ENCODE peak calls at places on chromosomes 11 and 22, in eight cellular contexts. N is tibial nerve, D is right atrium auricular region, M is heart left ventricle, H is IMR-90, Y is small intestine, B is neuronal stem cell, O is fibroblast of lung. Q is an unnamed sample.

GRCh38 chr11:106770489-106771100 is 247.7 kb downstream of the GUCY1A2 start:
- DNase-seq in M (no peak), H (no peak), D (no peak), N (no peak), Y (no peak), O (no peak), B (no peak), Q (no peak)

GRCh38 chr11:117189191-117189940 is 9.8 kb upstream of the TAGLN start:
- DNase-seq in Y (no peak), O (no peak), N (no peak), M (no peak), D (no peak), B (no peak), H (no peak), Q (no peak)

GRCh38 chr11:111347723-111348115 is 31.4 kb downstream of the POU2AF1 start:
- DNase-seq in Y (no peak), H (peak; percentile 28), D (peak; percentile 50), O (peak; percentile 46), B (no peak), M (no peak), N (no peak), Q (no peak)

GRCh38 chr11:11247576-11247975 is 105.5 kb downstream of the CSNK2A3 start:
- DNase-seq in Y (peak; percentile 70), H (no peak), M (no peak), N (no peak), D (no peak), B (no peak), O (no peak), Q (no peak)

GRCh38 chr11:112364962-112365481 is 104.4 kb upstream of the PLET1 start:
- DNase-seq in D (no peak), B (no peak), Y (no peak), N (no peak), O (peak; percentile 87), M (no peak), H (peak; percentile 99), Q (no peak)

GRCh38 chr22:33272866-33273265 is 214.7 kb upstream of the SYN3 start:
- DNase-seq in M (no peak), D (no peak), B (no peak), Y (no peak), N (no peak), O (no peak), H (no peak), Q (no peak)

GRCh38 chr22:50190182-50190951 is 4.7 kb downstream of the TRABD start:
- DNase-seq in Y (peak; percentile 89), H (no peak), O (peak; percentile 55), D (peak; percentile 79), N (no peak), B (no peak), M (peak; percentile 89), Q (peak; percentile 75)

GRCh38 chr11:118908931-118909618 is 16.7 kb downstream of the BCL9L start:
- DNase-seq in B (no peak), O (peak; percentile 93), M (peak; percentile 86), H (peak; percentile 92), N (peak; percentile 83), D (no peak), Y (no peak), Q (no peak)

GRCh38 chr11:68881320-68881719 is 22.3 kb downstream of the MRPL21 start:
- DNase-seq in B (no peak), N (no peak), D (no peak), O (no peak), Y (no peak), M (no peak), H (no peak), Q (no peak)

GRCh38 chr22:48690583-48691317 is 1136.9 kb downstream of the BRD1 start:
- DNase-seq in N (no peak), D (no peak), M (peak; percentile 56), Y (no peak), H (no peak), B (no peak), O (no peak), Q (no peak)
- H3K4me1 ChIP-seq in N (peaks cover 15% of the 10 kb centered on the region), D (no peaks in the 10 kb centered on the region), M (no peaks in the 10 kb centered on the region), Y (no peaks in the 10 kb centered on the region), H (no peaks in the 10 kb centered on the region), B (no peaks in the 10 kb centered on the region), O (no peaks in the 10 kb centered on the region), Q (no peaks in the 10 kb centered on the region)

GRCh38 chr11:101582242-101583052 is 1.4 kb downstream of the TRPC6 start:
- DNase-seq in B (no peak), D (no peak), O (no peak), Y (no peak), H (peak; percentile 31), M (peak; percentile 42), N (no peak), Q (no peak)

DNA sequence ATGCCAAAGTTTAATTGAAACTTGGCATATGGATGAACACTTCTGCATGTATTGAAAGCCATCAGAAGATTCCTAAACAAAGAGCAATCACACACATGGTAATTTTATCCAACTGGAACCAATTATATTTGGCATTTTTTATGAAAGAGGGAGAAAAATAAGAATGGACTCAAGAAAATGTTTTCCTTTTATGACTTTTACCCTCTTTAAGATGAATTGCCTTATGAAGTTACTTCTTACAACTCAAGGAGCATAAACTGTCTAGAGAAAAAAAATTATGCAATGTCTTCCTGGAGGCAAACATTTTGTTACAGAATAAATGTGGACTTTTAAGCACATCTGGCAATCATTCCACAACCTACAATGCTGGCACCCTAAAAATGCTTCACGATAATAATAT is 7.3 kb downstream of the TRPC6 start:
- DNase-seq in O (no peak), Y (no peak), H (no peak), M (no peak), N (no peak), D (no peak), B (no peak), Q (no peak)
- H3K4me1 ChIP-seq in O (peaks cover 6% of the 10 kb centered on the region), Y (no peaks in the 10 kb centered on the region), H (peaks cover 5% of the 10 kb centered on the region), M (no peaks in the 10 kb centered on the region), N (no peaks in the 10 kb centered on the region), D (no peaks in the 10 kb centered on the region), B (no peaks in the 10 kb centered on the region), Q (no peaks in the 10 kb centered on the region)

GRCh38 chr22:17968126-17968525 is 56.2 kb downstream of the MICAL3 start:
- DNase-seq in O (no peak), B (no peak), D (no peak), H (no peak), M (no peak), N (no peak), Y (no peak), Q (no peak)
- H3K4me1 ChIP-seq in O (peaks cover 26% of the 10 kb centered on the region), B (peaks cover 12% of the 10 kb centered on the region), D (no peaks in the 10 kb centered on the region), H (peaks cover 44% of the 10 kb centered on the region), M (peaks cover 71% of the 10 kb centered on the region), N (peaks cover 19% of the 10 kb centered on the region), Y (peaks cover 5% of the 10 kb centered on the region), Q (peaks cover 3% of the 10 kb centered on the region)

GRCh38 chr11:1852271-1852877 is 510 bp upstream of the LSP1 start:
- DNase-seq in D (no peak), Y (no peak), O (no peak), B (no peak), N (no peak), M (no peak), H (no peak), Q (no peak)

GRCh38 chr11:1852885-1853284 is at the start of gene LSP1:
- DNase-seq in D (no peak), O (no peak), M (no peak), H (no peak), Y (peak; percentile 66), N (no peak), B (no peak), Q (peak; percentile 64)

GRCh38 chr11:1854132-1854948 is 1.5 kb downstream of the LSP1 start:
- DNase-seq in D (no peak), Y (no peak), B (no peak), M (no peak), O (no peak), N (no peak), H (no peak), Q (no peak)

GRCh38 chr11:1854949-1855885 is 2.3 kb downstream of the LSP1 start:
- DNase-seq in Y (no peak), D (no peak), M (no peak), B (no peak), H (no peak), O (no peak), N (no peak), Q (no peak)

GRCh38 chr11:1853376-1854131 is 670 bp downstream of the LSP1 start:
- DNase-seq in D (no peak), M (no peak), B (no peak), O (no peak), H (no peak), Y (no peak), N (no peak), Q (no peak)
- H3K4me1 ChIP-seq in D (no peaks in the 10 kb centered on the region), M (no peaks in the 10 kb centered on the region), B (no peaks in the 10 kb centered on the region), O (no peaks in the 10 kb centered on the region), H (no peaks in the 10 kb centered on the region), Y (peaks cover 2% of the 10 kb centered on the region), N (peaks cover 22% of the 10 kb centered on the region), Q (peaks cover 75% of the 10 kb centered on the region)

DNA sequence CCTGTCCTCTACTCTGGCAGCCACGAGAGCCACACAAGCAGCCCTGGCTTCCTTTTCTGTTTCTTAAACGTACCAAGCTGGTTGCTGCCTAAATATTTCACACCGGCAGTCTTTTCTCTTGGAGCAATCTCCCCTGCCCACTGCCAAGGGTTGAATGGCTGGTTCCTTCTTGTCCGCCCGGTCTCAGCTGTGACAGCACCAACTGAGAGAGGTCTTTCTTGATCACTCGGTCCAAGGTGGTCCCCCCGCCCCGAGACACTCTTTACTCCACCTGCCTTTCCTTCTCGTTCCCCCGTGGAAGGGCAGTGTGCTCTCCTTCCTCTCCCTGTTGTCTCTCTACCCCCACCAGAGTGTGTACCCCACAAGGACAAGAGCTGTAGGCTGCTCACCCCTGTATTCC is 33.7 kb upstream of the IGSF9B start:
- DNase-seq in N (no peak), D (no peak), H (no peak), M (no peak), O (no peak), Y (no peak), B (no peak), Q (no peak)
- H3K4me1 ChIP-seq in N (no peaks in the 10 kb centered on the region), D (no peaks in the 10 kb centered on the region), H (no peaks in the 10 kb centered on the region), M (peaks cover 3% of the 10 kb centered on the region), O (no peaks in the 10 kb centered on the region), Y (no peaks in the 10 kb centered on the region), B (no peaks in the 10 kb centered on the region), Q (no peaks in the 10 kb centered on the region)

GRCh38 chr11:23063261-23063660 is 203.0 kb upstream of the CCDC179 start:
- DNase-seq in B (no peak), O (no peak), Y (no peak), M (no peak), H (peak; percentile 3), D (no peak), N (no peak), Q (no peak)
- H3K4me1 ChIP-seq in B (no peaks in the 10 kb centered on the region), O (no peaks in the 10 kb centered on the region), Y (no peaks in the 10 kb centered on the region), M (no peaks in the 10 kb centered on the region), H (peaks cover 2% of the 10 kb centered on the region), D (no peaks in the 10 kb centered on the region), N (no peaks in the 10 kb centered on the region), Q (no peaks in the 10 kb centered on the region)

Q was measured in effector memory CD4-positive, alpha-beta T cell.